ENCODE peak calls at places on chromosomes 3 and 15, in ten cellular contexts. One of them, this sample, is unnamed.
A peak's percentile ranks its signal among the peaks of the same experiment; 100 is the strongest.

GRCh38 chr3:125128861-125129501 is 73.2 kb upstream of the HEG1 start:
- DNase-seq in stimulated activated naive CD8-positive, alpha-beta T cell treated with anti-CD3 and anti-CD28 coated beads, Interleukin-15, amount 100 ng/mL, for 72 hours: no peak
- DNase-seq in tibial nerve: no peak
- DNase-seq in natural killer cell: no peak
- DNase-seq in cardiac fibroblast: peak; percentile 96
- DNase-seq in COR-L47: no peak
- DNase-seq in neural crest cell: no peak
- DNase-seq in HFF-Myc: peak; percentile 87
- DNase-seq in left ventricle myocardium inferior: no peak
- DNase-seq in activated CD8-positive, alpha-beta memory T cell treated with anti-CD3 and anti-CD28 coated beads for 1 hour: no peak
- DNase-seq in this sample: peak; percentile 93

GRCh38 chr15:89002281-89002761 is 85.9 kb upstream of the ABHD2 start:
- DNase-seq in stimulated activated naive CD8-positive, alpha-beta T cell treated with anti-CD3 and anti-CD28 coated beads, Interleukin-15, amount 100 ng/mL, for 72 hours: no peak
- DNase-seq in tibial nerve: no peak
- DNase-seq in natural killer cell: no peak
- DNase-seq in cardiac fibroblast: peak; percentile 76
- DNase-seq in COR-L47: no peak
- DNase-seq in neural crest cell: no peak
- DNase-seq in HFF-Myc: peak; percentile 69
- DNase-seq in left ventricle myocardium inferior: no peak
- DNase-seq in activated CD8-positive, alpha-beta memory T cell treated with anti-CD3 and anti-CD28 coated beads for 1 hour: no peak
- DNase-seq in this sample: no peak

GRCh38 chr3:165835431-165835830 is 1.8 kb downstream of the BCHE start:
- DNase-seq in stimulated activated naive CD8-positive, alpha-beta T cell treated with anti-CD3 and anti-CD28 coated beads, Interleukin-15, amount 100 ng/mL, for 72 hours: no peak
- DNase-seq in tibial nerve: no peak
- DNase-seq in natural killer cell: no peak
- DNase-seq in cardiac fibroblast: no peak
- DNase-seq in COR-L47: no peak
- DNase-seq in neural crest cell: no peak
- DNase-seq in HFF-Myc: no peak
- DNase-seq in left ventricle myocardium inferior: no peak
- DNase-seq in activated CD8-positive, alpha-beta memory T cell treated with anti-CD3 and anti-CD28 coated beads for 1 hour: no peak
- DNase-seq in this sample: no peak

GRCh38 chr15:87477759-87478687 is 778.5 kb downstream of the NTRK3 start:
- DNase-seq in stimulated activated naive CD8-positive, alpha-beta T cell treated with anti-CD3 and anti-CD28 coated beads, Interleukin-15, amount 100 ng/mL, for 72 hours: no peak
- DNase-seq in tibial nerve: peak; percentile 66
- DNase-seq in natural killer cell: no peak
- DNase-seq in cardiac fibroblast: peak; percentile 78
- DNase-seq in COR-L47: peak; percentile 1
- DNase-seq in neural crest cell: no peak
- DNase-seq in HFF-Myc: peak; percentile 72
- DNase-seq in left ventricle myocardium inferior: no peak
- DNase-seq in activated CD8-positive, alpha-beta memory T cell treated with anti-CD3 and anti-CD28 coated beads for 1 hour: no peak
- DNase-seq in this sample: no peak

GRCh38 chr3:106610362-106610997 is 741.7 kb upstream of the CBLB start:
- DNase-seq in stimulated activated naive CD8-positive, alpha-beta T cell treated with anti-CD3 and anti-CD28 coated beads, Interleukin-15, amount 100 ng/mL, for 72 hours: no peak
- DNase-seq in tibial nerve: no peak
- DNase-seq in natural killer cell: no peak
- DNase-seq in cardiac fibroblast: no peak
- DNase-seq in COR-L47: no peak
- DNase-seq in neural crest cell: no peak
- DNase-seq in HFF-Myc: peak; percentile 15
- DNase-seq in left ventricle myocardium inferior: no peak
- DNase-seq in activated CD8-positive, alpha-beta memory T cell treated with anti-CD3 and anti-CD28 coated beads for 1 hour: no peak
- DNase-seq in this sample: no peak

GRCh38 chr15:48638966-48639365 is 6.5 kb downstream of the FBN1 start:
- DNase-seq in stimulated activated naive CD8-positive, alpha-beta T cell treated with anti-CD3 and anti-CD28 coated beads, Interleukin-15, amount 100 ng/mL, for 72 hours: no peak
- DNase-seq in tibial nerve: no peak
- DNase-seq in natural killer cell: no peak
- DNase-seq in cardiac fibroblast: no peak
- DNase-seq in COR-L47: no peak
- DNase-seq in neural crest cell: no peak
- DNase-seq in HFF-Myc: no peak
- DNase-seq in left ventricle myocardium inferior: no peak
- DNase-seq in activated CD8-positive, alpha-beta memory T cell treated with anti-CD3 and anti-CD28 coated beads for 1 hour: no peak
- DNase-seq in this sample: no peak

GRCh38 chr3:194184265-194184751 is 48.4 kb downstream of the HES1 start:
- DNase-seq in stimulated activated naive CD8-positive, alpha-beta T cell treated with anti-CD3 and anti-CD28 coated beads, Interleukin-15, amount 100 ng/mL, for 72 hours: no peak
- DNase-seq in tibial nerve: no peak
- DNase-seq in natural killer cell: no peak
- DNase-seq in cardiac fibroblast: no peak
- DNase-seq in COR-L47: peak; percentile 92
- DNase-seq in neural crest cell: no peak
- DNase-seq in HFF-Myc: no peak
- DNase-seq in left ventricle myocardium inferior: no peak
- DNase-seq in activated CD8-positive, alpha-beta memory T cell treated with anti-CD3 and anti-CD28 coated beads for 1 hour: no peak
- DNase-seq in this sample: no peak

GRCh38 chr3:43434431-43434830 is 148.1 kb downstream of the SNRK start:
- DNase-seq in stimulated activated naive CD8-positive, alpha-beta T cell treated with anti-CD3 and anti-CD28 coated beads, Interleukin-15, amount 100 ng/mL, for 72 hours: no peak
- DNase-seq in tibial nerve: no peak
- DNase-seq in natural killer cell: no peak
- DNase-seq in cardiac fibroblast: no peak
- DNase-seq in COR-L47: no peak
- DNase-seq in neural crest cell: no peak
- DNase-seq in HFF-Myc: no peak
- DNase-seq in left ventricle myocardium inferior: no peak
- DNase-seq in activated CD8-positive, alpha-beta memory T cell treated with anti-CD3 and anti-CD28 coated beads for 1 hour: no peak
- DNase-seq in this sample: no peak

GRCh38 chr3:15347104-15347736 is 14.8 kb upstream of the SH3BP5 start:
- DNase-seq in stimulated activated naive CD8-positive, alpha-beta T cell treated with anti-CD3 and anti-CD28 coated beads, Interleukin-15, amount 100 ng/mL, for 72 hours: no peak
- DNase-seq in tibial nerve: no peak
- DNase-seq in natural killer cell: no peak
- DNase-seq in cardiac fibroblast: no peak
- DNase-seq in COR-L47: no peak
- DNase-seq in neural crest cell: no peak
- DNase-seq in HFF-Myc: no peak
- DNase-seq in left ventricle myocardium inferior: no peak
- DNase-seq in activated CD8-positive, alpha-beta memory T cell treated with anti-CD3 and anti-CD28 coated beads for 1 hour: no peak
- DNase-seq in this sample: no peak

GRCh38 chr3:51110586-51110985 is 274.5 kb upstream of the MANF start:
- DNase-seq in stimulated activated naive CD8-positive, alpha-beta T cell treated with anti-CD3 and anti-CD28 coated beads, Interleukin-15, amount 100 ng/mL, for 72 hours: no peak
- DNase-seq in tibial nerve: no peak
- DNase-seq in natural killer cell: no peak
- DNase-seq in cardiac fibroblast: no peak
- DNase-seq in COR-L47: no peak
- DNase-seq in neural crest cell: no peak
- DNase-seq in HFF-Myc: no peak
- DNase-seq in left ventricle myocardium inferior: no peak
- DNase-seq in activated CD8-positive, alpha-beta memory T cell treated with anti-CD3 and anti-CD28 coated beads for 1 hour: no peak
- DNase-seq in this sample: no peak

GRCh38 chr3:163924600-163924999 is 1153.7 kb downstream of the SI start:
- DNase-seq in stimulated activated naive CD8-positive, alpha-beta T cell treated with anti-CD3 and anti-CD28 coated beads, Interleukin-15, amount 100 ng/mL, for 72 hours: no peak
- DNase-seq in tibial nerve: no peak
- DNase-seq in natural killer cell: no peak
- DNase-seq in cardiac fibroblast: no peak
- DNase-seq in COR-L47: peak; percentile 25
- DNase-seq in neural crest cell: no peak
- DNase-seq in HFF-Myc: no peak
- DNase-seq in left ventricle myocardium inferior: no peak
- DNase-seq in activated CD8-positive, alpha-beta memory T cell treated with anti-CD3 and anti-CD28 coated beads for 1 hour: no peak
- DNase-seq in this sample: no peak

GRCh38 chr15:58462973-58463663 is 31.3 kb downstream of the LIPC start:
- DNase-seq in stimulated activated naive CD8-positive, alpha-beta T cell treated with anti-CD3 and anti-CD28 coated beads, Interleukin-15, amount 100 ng/mL, for 72 hours: no peak
- DNase-seq in tibial nerve: no peak
- DNase-seq in natural killer cell: no peak
- DNase-seq in cardiac fibroblast: no peak
- DNase-seq in COR-L47: no peak
- DNase-seq in neural crest cell: no peak
- DNase-seq in HFF-Myc: no peak
- DNase-seq in left ventricle myocardium inferior: no peak
- DNase-seq in activated CD8-positive, alpha-beta memory T cell treated with anti-CD3 and anti-CD28 coated beads for 1 hour: no peak
- DNase-seq in this sample: no peak

GRCh38 chr15:48913141-48913540 is 35.2 kb downstream of the EID1 start:
- DNase-seq in stimulated activated naive CD8-positive, alpha-beta T cell treated with anti-CD3 and anti-CD28 coated beads, Interleukin-15, amount 100 ng/mL, for 72 hours: no peak
- DNase-seq in tibial nerve: no peak
- DNase-seq in natural killer cell: no peak
- DNase-seq in cardiac fibroblast: no peak
- DNase-seq in COR-L47: no peak
- DNase-seq in neural crest cell: no peak
- DNase-seq in HFF-Myc: no peak
- DNase-seq in left ventricle myocardium inferior: no peak
- DNase-seq in activated CD8-positive, alpha-beta memory T cell treated with anti-CD3 and anti-CD28 coated beads for 1 hour: no peak
- DNase-seq in this sample: no peak

GRCh38 chr15:74334127-74334526 is 33.3 kb downstream of the CYP11A1 start:
- DNase-seq in stimulated activated naive CD8-positive, alpha-beta T cell treated with anti-CD3 and anti-CD28 coated beads, Interleukin-15, amount 100 ng/mL, for 72 hours: no peak
- DNase-seq in tibial nerve: no peak
- DNase-seq in natural killer cell: no peak
- DNase-seq in cardiac fibroblast: no peak
- DNase-seq in COR-L47: no peak
- DNase-seq in neural crest cell: no peak
- DNase-seq in HFF-Myc: no peak
- DNase-seq in left ventricle myocardium inferior: no peak
- DNase-seq in activated CD8-positive, alpha-beta memory T cell treated with anti-CD3 and anti-CD28 coated beads for 1 hour: no peak
- DNase-seq in this sample: no peak

GRCh38 chr3:87771338-87772059 is 287.3 kb downstream of the CGGBP1 start:
- DNase-seq in stimulated activated naive CD8-positive, alpha-beta T cell treated with anti-CD3 and anti-CD28 coated beads, Interleukin-15, amount 100 ng/mL, for 72 hours: peak; percentile 19
- DNase-seq in tibial nerve: no peak
- DNase-seq in natural killer cell: no peak
- DNase-seq in cardiac fibroblast: peak; percentile 22
- DNase-seq in COR-L47: no peak
- DNase-seq in neural crest cell: no peak
- DNase-seq in HFF-Myc: no peak
- DNase-seq in left ventricle myocardium inferior: no peak
- DNase-seq in activated CD8-positive, alpha-beta memory T cell treated with anti-CD3 and anti-CD28 coated beads for 1 hour: no peak
- DNase-seq in this sample: no peak

GRCh38 chr15:82986442-82986780 is 401 bp downstream of the RAMAC start:
- DNase-seq in stimulated activated naive CD8-positive, alpha-beta T cell treated with anti-CD3 and anti-CD28 coated beads, Interleukin-15, amount 100 ng/mL, for 72 hours: peak; percentile 47
- DNase-seq in tibial nerve: no peak
- DNase-seq in natural killer cell: no peak
- DNase-seq in cardiac fibroblast: peak; percentile 30
- DNase-seq in COR-L47: no peak
- DNase-seq in neural crest cell: no peak
- DNase-seq in HFF-Myc: no peak
- DNase-seq in left ventricle myocardium inferior: no peak
- DNase-seq in activated CD8-positive, alpha-beta memory T cell treated with anti-CD3 and anti-CD28 coated beads for 1 hour: no peak
- DNase-seq in this sample: peak; percentile 6

GRCh38 chr3:155131104-155131503 is 51.0 kb downstream of the MME start:
- DNase-seq in stimulated activated naive CD8-positive, alpha-beta T cell treated with anti-CD3 and anti-CD28 coated beads, Interleukin-15, amount 100 ng/mL, for 72 hours: no peak
- DNase-seq in tibial nerve: no peak
- DNase-seq in natural killer cell: no peak
- DNase-seq in cardiac fibroblast: peak; percentile 71
- DNase-seq in COR-L47: no peak
- DNase-seq in neural crest cell: no peak
- DNase-seq in HFF-Myc: no peak
- DNase-seq in left ventricle myocardium inferior: no peak
- DNase-seq in activated CD8-positive, alpha-beta memory T cell treated with anti-CD3 and anti-CD28 coated beads for 1 hour: no peak
- DNase-seq in this sample: peak; percentile 46

GRCh38 chr3:123301331-123302184 is 99.8 kb downstream of the SEC22A start:
- DNase-seq in stimulated activated naive CD8-positive, alpha-beta T cell treated with anti-CD3 and anti-CD28 coated beads, Interleukin-15, amount 100 ng/mL, for 72 hours: no peak
- DNase-seq in tibial nerve: no peak
- DNase-seq in natural killer cell: no peak
- DNase-seq in cardiac fibroblast: no peak
- DNase-seq in COR-L47: no peak
- DNase-seq in neural crest cell: no peak
- DNase-seq in HFF-Myc: no peak
- DNase-seq in left ventricle myocardium inferior: no peak
- DNase-seq in activated CD8-positive, alpha-beta memory T cell treated with anti-CD3 and anti-CD28 coated beads for 1 hour: no peak
- DNase-seq in this sample: no peak

GRCh38 chr15:94638183-94638582 is 406.8 kb downstream of the MCTP2 start:
- DNase-seq in stimulated activated naive CD8-positive, alpha-beta T cell treated with anti-CD3 and anti-CD28 coated beads, Interleukin-15, amount 100 ng/mL, for 72 hours: no peak
- DNase-seq in tibial nerve: no peak
- DNase-seq in natural killer cell: no peak
- DNase-seq in cardiac fibroblast: no peak
- DNase-seq in COR-L47: no peak
- DNase-seq in neural crest cell: no peak
- DNase-seq in HFF-Myc: no peak
- DNase-seq in left ventricle myocardium inferior: no peak
- DNase-seq in activated CD8-positive, alpha-beta memory T cell treated with anti-CD3 and anti-CD28 coated beads for 1 hour: no peak
- DNase-seq in this sample: no peak

GRCh38 chr3:164940737-164941136 is 137.6 kb downstream of the SI start:
- DNase-seq in stimulated activated naive CD8-positive, alpha-beta T cell treated with anti-CD3 and anti-CD28 coated beads, Interleukin-15, amount 100 ng/mL, for 72 hours: no peak
- DNase-seq in tibial nerve: no peak
- DNase-seq in natural killer cell: no peak
- DNase-seq in cardiac fibroblast: no peak
- DNase-seq in COR-L47: no peak
- DNase-seq in neural crest cell: no peak
- DNase-seq in HFF-Myc: no peak
- DNase-seq in left ventricle myocardium inferior: no peak
- DNase-seq in activated CD8-positive, alpha-beta memory T cell treated with anti-CD3 and anti-CD28 coated beads for 1 hour: no peak
- DNase-seq in this sample: peak; percentile 8

GRCh38 chr3:140368223-140368811 is 309.5 kb upstream of the TRIM42 start:
- DNase-seq in stimulated activated naive CD8-positive, alpha-beta T cell treated with anti-CD3 and anti-CD28 coated beads, Interleukin-15, amount 100 ng/mL, for 72 hours: no peak
- DNase-seq in tibial nerve: no peak
- DNase-seq in natural killer cell: no peak
- DNase-seq in cardiac fibroblast: no peak
- DNase-seq in COR-L47: no peak
- DNase-seq in neural crest cell: no peak
- DNase-seq in HFF-Myc: no peak
- DNase-seq in left ventricle myocardium inferior: no peak
- DNase-seq in activated CD8-positive, alpha-beta memory T cell treated with anti-CD3 and anti-CD28 coated beads for 1 hour: no peak
- DNase-seq in this sample: no peak

GRCh38 chr3:13020159-13020558 is 53.1 kb downstream of the IQSEC1 start:
- DNase-seq in stimulated activated naive CD8-positive, alpha-beta T cell treated with anti-CD3 and anti-CD28 coated beads, Interleukin-15, amount 100 ng/mL, for 72 hours: no peak
- DNase-seq in tibial nerve: no peak
- DNase-seq in natural killer cell: no peak
- DNase-seq in cardiac fibroblast: no peak
- DNase-seq in COR-L47: no peak
- DNase-seq in neural crest cell: no peak
- DNase-seq in HFF-Myc: no peak
- DNase-seq in left ventricle myocardium inferior: no peak
- DNase-seq in activated CD8-positive, alpha-beta memory T cell treated with anti-CD3 and anti-CD28 coated beads for 1 hour: no peak
- DNase-seq in this sample: no peak

GRCh38 chr3:195544634-195545033 is 1.5 kb upstream of the PPP1R2 start:
- DNase-seq in stimulated activated naive CD8-positive, alpha-beta T cell treated with anti-CD3 and anti-CD28 coated beads, Interleukin-15, amount 100 ng/mL, for 72 hours: no peak
- DNase-seq in tibial nerve: peak; percentile 11
- DNase-seq in natural killer cell: no peak
- DNase-seq in cardiac fibroblast: peak; percentile 85
- DNase-seq in COR-L47: no peak
- DNase-seq in neural crest cell: no peak
- DNase-seq in HFF-Myc: no peak
- DNase-seq in left ventricle myocardium inferior: peak; percentile 48
- DNase-seq in activated CD8-positive, alpha-beta memory T cell treated with anti-CD3 and anti-CD28 coated beads for 1 hour: no peak
- DNase-seq in this sample: no peak

GRCh38 chr3:123070471-123070870 is 3.6 kb downstream of the PDIA5 start:
- DNase-seq in stimulated activated naive CD8-positive, alpha-beta T cell treated with anti-CD3 and anti-CD28 coated beads, Interleukin-15, amount 100 ng/mL, for 72 hours: no peak
- DNase-seq in tibial nerve: no peak
- DNase-seq in natural killer cell: no peak
- DNase-seq in cardiac fibroblast: no peak
- DNase-seq in COR-L47: no peak
- DNase-seq in neural crest cell: no peak
- DNase-seq in HFF-Myc: no peak
- DNase-seq in left ventricle myocardium inferior: no peak
- DNase-seq in activated CD8-positive, alpha-beta memory T cell treated with anti-CD3 and anti-CD28 coated beads for 1 hour: no peak
- DNase-seq in this sample: no peak

GRCh38 chr3:42263354-42264346 is 2.3 kb downstream of the CCK start:
- DNase-seq in stimulated activated naive CD8-positive, alpha-beta T cell treated with anti-CD3 and anti-CD28 coated beads, Interleukin-15, amount 100 ng/mL, for 72 hours: peak; percentile 45
- DNase-seq in tibial nerve: no peak
- DNase-seq in natural killer cell: no peak
- DNase-seq in cardiac fibroblast: no peak
- DNase-seq in COR-L47: peak; percentile 31
- DNase-seq in neural crest cell: no peak
- DNase-seq in HFF-Myc: no peak
- DNase-seq in left ventricle myocardium inferior: no peak
- DNase-seq in activated CD8-positive, alpha-beta memory T cell treated with anti-CD3 and anti-CD28 coated beads for 1 hour: no peak
- DNase-seq in this sample: peak; percentile 61

GRCh38 chr15:89599021-89599420 is 23.8 kb downstream of the TICRR start:
- DNase-seq in stimulated activated naive CD8-positive, alpha-beta T cell treated with anti-CD3 and anti-CD28 coated beads, Interleukin-15, amount 100 ng/mL, for 72 hours: no peak
- DNase-seq in tibial nerve: no peak
- DNase-seq in natural killer cell: no peak
- DNase-seq in cardiac fibroblast: peak; percentile 32
- DNase-seq in COR-L47: no peak
- DNase-seq in neural crest cell: no peak
- DNase-seq in HFF-Myc: no peak
- DNase-seq in left ventricle myocardium inferior: no peak
- DNase-seq in activated CD8-positive, alpha-beta memory T cell treated with anti-CD3 and anti-CD28 coated beads for 1 hour: no peak
- DNase-seq in this sample: no peak

GRCh38 chr3:147838650-147839049 is 429.5 kb downstream of the ZIC1 start:
- DNase-seq in stimulated activated naive CD8-positive, alpha-beta T cell treated with anti-CD3 and anti-CD28 coated beads, Interleukin-15, amount 100 ng/mL, for 72 hours: no peak
- DNase-seq in tibial nerve: no peak
- DNase-seq in natural killer cell: no peak
- DNase-seq in cardiac fibroblast: peak; percentile 41
- DNase-seq in COR-L47: no peak
- DNase-seq in neural crest cell: no peak
- DNase-seq in HFF-Myc: no peak
- DNase-seq in left ventricle myocardium inferior: no peak
- DNase-seq in activated CD8-positive, alpha-beta memory T cell treated with anti-CD3 and anti-CD28 coated beads for 1 hour: no peak
- DNase-seq in this sample: no peak

GRCh38 chr3:120854908-120855526 is 53.0 kb upstream of the STXBP5L start:
- DNase-seq in stimulated activated naive CD8-positive, alpha-beta T cell treated with anti-CD3 and anti-CD28 coated beads, Interleukin-15, amount 100 ng/mL, for 72 hours: no peak
- DNase-seq in tibial nerve: no peak
- DNase-seq in natural killer cell: no peak
- DNase-seq in cardiac fibroblast: no peak
- DNase-seq in COR-L47: no peak
- DNase-seq in neural crest cell: no peak
- DNase-seq in HFF-Myc: no peak
- DNase-seq in left ventricle myocardium inferior: no peak
- DNase-seq in activated CD8-positive, alpha-beta memory T cell treated with anti-CD3 and anti-CD28 coated beads for 1 hour: no peak
- DNase-seq in this sample: no peak

This sample was measured in trophoblast cell.